ENCODE peak calls at places on chromosomes 5 and 9, in seven cellular contexts. W, I, R, B, Q, H and N are unnamed samples.
A peak's percentile ranks its signal among the peaks of the same experiment; 100 is the strongest.

GRCh38 chr5:170493028-170493820 is 10.6 kb upstream of the KCNIP1 start:
- DNase-seq in W (no peak), I (no peak), R (no peak), B (no peak), Q (no peak), H (no peak), N (no peak)

GRCh38 chr5:150753863-150754262 is 5.0 kb downstream of the DCTN4 start:
- DNase-seq in W (no peak), I (no peak), R (no peak), B (no peak), Q (no peak), H (no peak), N (no peak)

GRCh38 chr5:127330116-127330515 is 39.5 kb downstream of the MEGF10 start:
- DNase-seq in W (no peak), I (no peak), R (no peak), B (no peak), Q (no peak), H (no peak), N (no peak)

GRCh38 chr5:134101686-134102439 is 12.6 kb upstream of the TCF7 start:
- DNase-seq in W (no peak), I (peak; percentile 81), R (peak; percentile 84), B (peak; percentile 22), Q (no peak), H (no peak), N (no peak)

GRCh38 chr5:145553177-145553576 is 282.0 kb downstream of the PRELID2 start:
- DNase-seq in W (no peak), I (no peak), R (no peak), B (no peak), Q (no peak), H (no peak), N (no peak)

GRCh38 chr9:27292646-27293045 is 4.3 kb downstream of the EQTN start:
- DNase-seq in W (peak; percentile 15), I (no peak), R (no peak), B (no peak), Q (peak; percentile 1), H (no peak), N (peak; percentile 32)

GRCh38 chr5:173486826-173487225 is 129.6 kb downstream of the BOD1 start:
- DNase-seq in W (no peak), I (no peak), R (no peak), B (no peak), Q (no peak), H (no peak), N (no peak)

GRCh38 chr9:20754556-20754955 is 70.5 kb downstream of the FOCAD start:
- DNase-seq in W (no peak), I (no peak), R (no peak), B (no peak), Q (no peak), H (no peak), N (peak; percentile 1)

GRCh38 chr5:73867344-73868335 is 241.6 kb downstream of the ARHGEF28 start:
- DNase-seq in W (no peak), I (no peak), R (no peak), B (peak; percentile 39), Q (peak; percentile 39), H (no peak), N (no peak)

GRCh38 chr9:99253772-99254431 is 31.8 kb downstream of the SEC61B start:
- DNase-seq in W (no peak), I (peak; percentile 47), R (no peak), B (no peak), Q (no peak), H (no peak), N (no peak)

GRCh38 chr5:17203329-17204132 is 13.9 kb upstream of the BASP1 start:
- DNase-seq in W (no peak), I (no peak), R (no peak), B (peak; percentile 88), Q (no peak), H (no peak), N (no peak)

GRCh38 chr5:138000102-138000723 is 32.7 kb downstream of the FAM13B start:
- DNase-seq in W (no peak), I (no peak), R (no peak), B (peak; percentile 64), Q (no peak), H (no peak), N (peak; percentile 23)

GRCh38 chr5:457195-457961 is 14.4 kb downstream of the EXOC3 start:
- DNase-seq in W (no peak), I (no peak), R (peak; percentile 31), B (no peak), Q (no peak), H (no peak), N (no peak)

GRCh38 chr5:61362796-61363364 is 30.8 kb downstream of the ZSWIM6 start:
- DNase-seq in W (no peak), I (no peak), R (no peak), B (peak; percentile 44), Q (no peak), H (no peak), N (no peak)